ENCODE peak calls at places on chromosomes 13 and 19, in five cellular contexts. M is lower lobe of right lung, L is heart right ventricle, A is Caco-2, P is tibial nerve. R is an unnamed sample.

GRCh38 chr13:50448535-50448981 is 394.9 kb downstream of the DLEU7 start:
- DNase-seq in M (no peak), L (no peak), A (no peak), P (no peak), R (no peak)

GRCh38 chr19:5246554-5247155 is 94.0 kb downstream of the PTPRS start:
- DNase-seq in M (no peak), L (no peak), A (no peak), P (no peak), R (no peak)

GRCh38 chr13:102698649-102698980 is 3.8 kb upstream of the METTL21C start:
- DNase-seq in M (no peak), L (no peak), A (no peak), P (no peak), R (no peak)

GRCh38 chr19:48351341-48351752 is 12.4 kb downstream of the TMEM143 start:
- DNase-seq in M (peak; percentile 84), L (peak; percentile 78), A (peak; percentile 81), P (peak; percentile 57), R (peak; percentile 93)

GRCh38 chr13:36069881-36070366 is 61.3 kb downstream of the DCLK1 start:
- DNase-seq in M (no peak), L (no peak), A (no peak), P (peak; percentile 61), R (no peak)

GRCh38 chr13:22198001-22198400 is 527.1 kb downstream of the FGF9 start:
- DNase-seq in M (no peak), L (no peak), A (no peak), P (peak; percentile 16), R (no peak)

GRCh38 chr19:31334101-31334848 is 15.0 kb downstream of the TSHZ3 start:
- DNase-seq in M (no peak), L (no peak), A (no peak), P (no peak), R (no peak)

GRCh38 chr13:106473174-106473573 is 62.3 kb downstream of the EFNB2 start:
- DNase-seq in M (no peak), L (peak; percentile 42), A (no peak), P (no peak), R (no peak)

GRCh38 chr13:45863716-45864590 is 12.4 kb upstream of the SIAH3 start:
- DNase-seq in M (no peak), L (no peak), A (no peak), P (no peak), R (no peak)

GRCh38 chr19:11196406-11197287 is 698 bp downstream of the KANK2 start:
- DNase-seq in M (no peak), L (peak; percentile 67), A (no peak), P (no peak), R (peak; percentile 79)

GRCh38 chr19:14089662-14090508 is 666 bp downstream of the SAMD1 start:
- DNase-seq in M (peak; percentile 76), L (peak; percentile 60), A (peak; percentile 69), P (peak; percentile 17), R (peak; percentile 92)

GRCh38 chr13:28822161-28822560 is 2.0 kb downstream of the MTUS2 start:
- DNase-seq in M (no peak), L (no peak), A (no peak), P (no peak), R (no peak)

GRCh38 chr13:111789011-111789410 is 277.9 kb upstream of the SOX1 start:
- DNase-seq in M (no peak), L (no peak), A (no peak), P (no peak), R (peak; percentile 67)

GRCh38 chr19:5623397-5624153 is 692 bp downstream of the SAFB start:
- DNase-seq in M (no peak), L (peak; percentile 25), A (no peak), P (no peak), R (no peak)

GRCh38 chr19:18609717-18610051 is 3.0 kb upstream of the TMEM59L start:
- DNase-seq in M (no peak), L (no peak), A (no peak), P (no peak), R (no peak)
- H3K4me1 ChIP-seq in M (peaks cover 51% of the 10 kb centered on the region), L (peaks cover 42% of the 10 kb centered on the region), A (peaks cover 36% of the 10 kb centered on the region), P (peaks cover 2% of the 10 kb centered on the region), R (peaks cover 69% of the 10 kb centered on the region)

DNA sequence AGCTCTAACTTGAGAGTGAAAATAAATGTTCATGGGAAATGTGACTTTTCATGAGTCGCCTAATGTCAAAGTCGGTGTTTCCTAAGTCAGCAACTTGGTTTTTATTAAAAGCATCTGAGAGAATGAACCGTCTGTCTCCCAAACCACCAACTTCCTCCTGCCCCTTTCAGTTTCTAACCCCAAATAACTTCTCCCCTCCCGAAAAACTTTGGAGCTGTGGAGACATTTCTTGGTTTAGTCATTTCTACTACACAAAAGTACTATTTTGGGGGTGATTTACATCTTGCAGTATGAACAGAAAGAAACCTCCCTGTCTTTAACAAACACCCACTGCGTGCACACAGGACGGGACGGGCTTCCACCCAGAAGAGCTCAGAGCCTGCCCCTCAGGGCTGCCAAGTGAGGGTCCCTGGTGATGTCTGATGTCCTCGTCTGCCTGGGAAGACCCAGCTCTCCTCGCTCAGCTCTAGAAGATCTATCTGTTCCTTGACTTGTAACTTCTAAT is 65.0 kb downstream of the RASA3 start:
- DNase-seq in M (no peak), L (no peak), A (peak; percentile 4), P (no peak), R (no peak)
- H3K4me1 ChIP-seq in M (peaks cover 67% of the 10 kb centered on the region), L (peaks cover 37% of the 10 kb centered on the region), A (peaks cover 11% of the 10 kb centered on the region), P (peaks cover 3% of the 10 kb centered on the region), R (peaks cover 61% of the 10 kb centered on the region)

GRCh38 chr19:8366961-8367326 is 3.0 kb downstream of the ANGPTL4 start:
- DNase-seq in M (no peak), L (no peak), A (no peak), P (no peak), R (peak; percentile 47)
- H3K4me1 ChIP-seq in M (peaks cover 65% of the 10 kb centered on the region), L (peaks cover 55% of the 10 kb centered on the region), A (no peaks in the 10 kb centered on the region), P (no peaks in the 10 kb centered on the region), R (peaks cover 30% of the 10 kb centered on the region)

DNA sequence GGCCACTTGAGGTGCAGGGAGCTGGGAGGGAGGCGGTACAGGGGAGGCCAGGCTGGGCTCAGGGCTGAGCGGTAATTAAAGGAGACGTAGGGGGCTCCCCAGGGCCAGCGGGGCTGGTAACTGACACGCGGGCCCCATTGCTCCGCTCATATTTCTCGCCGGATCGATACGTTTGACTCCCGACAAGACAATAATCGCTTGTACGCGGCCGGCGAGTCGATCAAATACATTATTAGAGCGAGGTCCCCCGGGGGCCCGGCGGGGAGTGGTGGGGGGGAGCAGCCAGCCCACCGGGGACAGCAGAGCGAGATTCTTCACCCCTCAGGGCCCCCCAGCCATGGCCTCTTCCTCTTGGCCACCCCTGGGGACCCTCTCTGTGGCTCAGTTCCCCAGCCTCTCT is 2.4 kb upstream of the POU2F2 start:
- DNase-seq in M (no peak), L (no peak), A (no peak), P (no peak), R (no peak)
- H3K4me1 ChIP-seq in M (peaks cover 17% of the 10 kb centered on the region), L (peaks cover 15% of the 10 kb centered on the region), A (no peaks in the 10 kb centered on the region), P (no peaks in the 10 kb centered on the region), R (peaks cover 61% of the 10 kb centered on the region)

GRCh38 chr13:40207110-40207478 is 459.3 kb downstream of the FOXO1 start:
- DNase-seq in M (no peak), L (no peak), A (no peak), P (no peak), R (no peak)
- H3K4me1 ChIP-seq in M (no peaks in the 10 kb centered on the region), L (no peaks in the 10 kb centered on the region), A (no peaks in the 10 kb centered on the region), P (no peaks in the 10 kb centered on the region), R (peaks cover 23% of the 10 kb centered on the region)

GRCh38 chr19:4061683-4062575 is 4.8 kb downstream of the ZBTB7A start:
- DNase-seq in M (peak; percentile 74), L (no peak), A (peak; percentile 87), P (no peak), R (peak; percentile 84)

GRCh38 chr19:4063369-4064072 is 3.2 kb downstream of the ZBTB7A start:
- DNase-seq in M (peak; percentile 45), L (no peak), A (no peak), P (no peak), R (peak; percentile 85)

GRCh38 chr19:4064073-4064550 is 2.6 kb downstream of the ZBTB7A start:
- DNase-seq in M (peak; percentile 54), L (peak; percentile 36), A (no peak), P (no peak), R (no peak)

GRCh38 chr19:4061178-4061682 is 5.5 kb downstream of the ZBTB7A start:
- DNase-seq in M (peak; percentile 92), L (peak; percentile 83), A (no peak), P (peak; percentile 79), R (peak; percentile 93)

GRCh38 chr19:4062576-4063368 is 3.9 kb downstream of the ZBTB7A start:
- DNase-seq in M (peak; percentile 50), L (no peak), A (no peak), P (no peak), R (peak; percentile 80)
- H3K4me1 ChIP-seq in M (peaks cover 67% of the 10 kb centered on the region), L (peaks cover 72% of the 10 kb centered on the region), A (peaks cover 47% of the 10 kb centered on the region), P (no peaks in the 10 kb centered on the region), R (peaks cover 77% of the 10 kb centered on the region)

DNA sequence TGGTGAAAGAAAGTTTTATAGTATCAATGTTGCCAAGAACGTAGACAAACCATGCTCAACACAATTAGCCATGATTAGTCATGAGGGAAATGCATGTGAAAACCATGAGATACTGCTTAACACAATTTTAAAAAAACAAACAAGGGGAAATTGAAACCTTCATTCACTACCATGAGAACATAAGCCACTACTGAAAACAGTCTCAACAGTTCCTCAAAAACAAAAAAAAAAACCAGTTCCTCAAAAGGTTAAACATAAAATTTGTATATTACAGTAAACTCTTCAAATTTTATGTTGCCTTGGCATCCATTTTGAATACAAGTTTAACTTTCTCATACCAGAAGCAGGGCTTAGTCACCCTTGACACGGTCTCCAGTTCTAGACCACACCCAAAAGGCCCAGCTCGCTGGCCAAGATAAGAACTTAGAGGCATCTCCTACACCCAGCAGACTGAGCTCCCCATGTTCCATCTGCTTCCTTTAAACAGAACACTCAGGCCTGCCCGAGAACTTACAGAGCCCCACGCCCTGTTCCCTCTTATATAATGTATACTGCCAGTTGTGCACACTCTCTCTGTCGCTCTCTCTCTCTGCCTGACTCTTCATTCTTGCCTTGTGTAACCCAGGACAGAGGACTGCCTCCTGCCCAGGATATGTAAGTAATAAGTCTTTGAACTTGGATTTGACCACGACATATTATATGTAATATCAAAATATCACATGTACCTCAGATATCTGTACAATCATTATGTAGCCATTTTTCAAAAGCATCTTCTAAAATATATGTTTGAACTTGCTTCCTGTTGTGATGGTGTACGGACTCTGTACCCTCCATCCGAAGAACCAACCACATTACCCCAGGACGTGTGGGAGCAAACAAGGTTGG is 67.4 kb downstream of the STK24 start:
- DNase-seq in M (peak; percentile 74), L (no peak), A (peak; percentile 56), P (peak; percentile 60), R (no peak)
- H3K4me1 ChIP-seq in M (peaks cover 60% of the 10 kb centered on the region), L (peaks cover 68% of the 10 kb centered on the region), A (peaks cover 34% of the 10 kb centered on the region), P (no peaks in the 10 kb centered on the region), R (peaks cover 77% of the 10 kb centered on the region)